ENCODE peak calls at places on chromosomes 2 and 18, in six cellular contexts. K, V, C, M, W and Q are unnamed samples.

GRCh38 chr18:48186084-48186798 is 222.9 kb downstream of the ZBTB7C start:
- DNase-seq in K (no peak), V (no peak), C (peak), M (no peak), W (no peak), Q (no peak)

GRCh38 chr18:48732767-48733424 is 194.1 kb downstream of the CTIF start:
- DNase-seq in K (no peak), V (no peak), C (peak), M (no peak), W (no peak), Q (no peak)

GRCh38 chr2:132632000-132632649 is 37.9 kb downstream of the LYPD1 start:
- DNase-seq in K (no peak), V (no peak), C (no peak), M (no peak), W (no peak), Q (no peak)

GRCh38 chr2:36819090-36819711 is 122.7 kb downstream of the VIT start:
- DNase-seq in K (no peak), V (no peak), C (no peak), M (no peak), W (no peak), Q (no peak)

GRCh38 chr2:148614332-148615049 is 30.1 kb upstream of the EPC2 start:
- DNase-seq in K (no peak), V (no peak), C (no peak), M (peak), W (no peak), Q (peak)

GRCh38 chr2:38750793-38751042 is 443 bp downstream of the SRSF7 start:
- DNase-seq in K (peak), V (peak), C (peak), M (peak), W (peak), Q (no peak)

GRCh38 chr2:6184532-6185302 is 492.5 kb downstream of the SOX11 start:
- DNase-seq in K (no peak), V (no peak), C (no peak), M (no peak), W (no peak), Q (no peak)

GRCh38 chr2:238352361-238352760 is 32.0 kb downstream of the TRAF3IP1 start:
- DNase-seq in K (no peak), V (no peak), C (no peak), M (no peak), W (no peak), Q (no peak)

GRCh38 chr2:36169843-36170242 is 185.7 kb upstream of the CRIM1 start:
- DNase-seq in K (no peak), V (no peak), C (no peak), M (no peak), W (no peak), Q (no peak)

GRCh38 chr18:36287653-36288052 is 9.9 kb upstream of the FHOD3 start:
- DNase-seq in K (no peak), V (no peak), C (no peak), M (no peak), W (no peak), Q (no peak)

GRCh38 chr2:234098675-234099195 is 48.2 kb downstream of the SPP2 start:
- DNase-seq in K (no peak), V (no peak), C (no peak), M (no peak), W (no peak), Q (no peak)

GRCh38 chr2:70904371-70905216 is 31.1 kb upstream of the ATP6V1B1 start:
- DNase-seq in K (no peak), V (no peak), C (no peak), M (no peak), W (no peak), Q (no peak)

GRCh38 chr2:240989451-240990265 is 8.8 kb upstream of the SNED1 start:
- DNase-seq in K (peak), V (peak), C (peak), M (peak), W (peak), Q (no peak)

GRCh38 chr2:120237491-120237902 is 14.3 kb upstream of the TMEM185B start:
- DNase-seq in K (no peak), V (no peak), C (peak), M (no peak), W (no peak), Q (no peak)

GRCh38 chr2:120238728-120239487 is 13.7 kb upstream of the RALB start:
- DNase-seq in K (no peak), V (no peak), C (peak), M (no peak), W (no peak), Q (no peak)

GRCh38 chr2:120241709-120242108 is 10.9 kb upstream of the RALB start:
- DNase-seq in K (no peak), V (no peak), C (no peak), M (no peak), W (no peak), Q (no peak)

GRCh38 chr2:120240901-120241429 is 11.7 kb upstream of the RALB start:
- DNase-seq in K (no peak), V (no peak), C (no peak), M (no peak), W (no peak), Q (no peak)

DNA sequence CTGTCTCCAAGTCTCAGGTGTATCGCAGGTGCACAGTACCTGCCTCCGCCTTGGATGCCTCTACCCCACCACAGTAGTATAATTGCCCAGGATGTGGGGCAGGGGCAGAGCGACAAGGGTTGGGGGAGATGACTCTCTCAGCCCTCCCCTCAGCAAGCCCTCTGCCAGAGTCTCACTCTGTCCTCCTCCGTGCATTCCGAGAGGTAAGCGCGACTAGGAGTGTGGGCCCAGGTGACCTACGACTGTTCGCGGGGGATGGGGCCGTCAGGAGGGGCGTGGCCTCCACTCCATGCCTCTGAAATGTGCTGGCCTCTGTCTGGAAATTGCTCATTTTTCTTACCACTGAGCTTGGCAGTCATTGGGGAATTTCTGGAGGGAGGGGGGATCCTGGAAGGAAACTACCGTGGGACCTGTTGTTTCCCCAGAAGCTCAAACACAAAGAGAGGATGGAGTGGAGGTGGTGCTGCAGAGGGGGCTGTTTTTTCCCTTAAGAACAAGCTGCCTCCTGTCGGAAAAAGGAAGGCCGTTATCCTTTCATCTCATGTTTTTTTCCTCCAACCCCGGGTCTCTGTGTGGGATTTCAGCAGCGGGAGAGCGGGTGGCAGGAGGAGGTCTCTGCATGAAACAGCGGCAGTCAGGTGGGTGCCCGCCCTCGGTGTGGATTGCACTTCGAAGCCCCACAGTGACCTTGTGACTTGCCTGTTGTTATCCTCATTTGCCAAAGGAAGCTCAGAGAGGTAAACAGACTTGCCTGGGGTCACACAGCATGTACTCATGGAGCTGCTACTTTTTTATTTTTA is 13.0 kb upstream of the RALB start:
- DNase-seq in K (no peak), V (no peak), C (peak), M (no peak), W (no peak), Q (no peak)
- TF ChIP-seq CTCF in K (no peak), V (no peak), C (no peak), M (no peak), W (no peak), Q (no peak)

GRCh38 chr2:212915121-212915782 is 236.2 kb downstream of the IKZF2 start:
- DNase-seq in K (no peak), V (no peak), C (no peak), M (no peak), W (no peak), Q (no peak)

GRCh38 chr2:212913902-212914301 is 237.5 kb downstream of the IKZF2 start:
- DNase-seq in K (no peak), V (no peak), C (no peak), M (no peak), W (no peak), Q (no peak)

GRCh38 chr2:212911011-212911410 is 240.4 kb downstream of the IKZF2 start:
- DNase-seq in K (no peak), V (no peak), C (no peak), M (peak), W (no peak), Q (no peak)

GRCh38 chr2:212912445-212913103 is 238.8 kb downstream of the IKZF2 start:
- DNase-seq in K (no peak), V (no peak), C (peak), M (no peak), W (no peak), Q (no peak)

DNA sequence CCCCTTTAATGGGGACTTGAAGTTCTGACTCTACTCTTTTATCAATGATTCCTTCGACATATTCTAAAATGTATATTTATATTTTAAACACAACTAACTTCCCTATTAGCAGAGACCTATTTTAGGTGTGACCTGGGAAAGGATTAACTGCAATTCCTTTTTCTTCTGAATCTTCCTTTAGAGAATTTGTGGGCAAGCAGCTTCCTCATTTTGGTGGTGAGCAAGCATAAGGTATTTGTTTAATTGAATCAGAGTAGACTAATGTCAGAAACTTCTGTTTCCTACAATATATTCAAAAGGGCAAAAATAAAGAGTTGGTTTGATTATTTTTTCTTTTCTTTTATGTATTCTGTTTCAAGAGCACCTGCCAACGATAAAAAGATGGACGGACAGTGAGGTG is 237.0 kb downstream of the IKZF2 start:
- DNase-seq in K (no peak), V (no peak), C (no peak), M (no peak), W (no peak), Q (no peak)
- H3K4me3 ChIP-seq in K (no peak), V (no peak), C (no peak), M (no peak), W (no peak), Q (no peak)

GRCh38 chr2:51424418-51424817 is 392.5 kb upstream of the NRXN1 start:
- DNase-seq in K (no peak), V (no peak), C (peak), M (peak), W (no peak), Q (no peak)
- TF ChIP-seq CTCF in K (no peak), V (no peak), C (no peak), M (peak), W (no peak), Q (no peak)

GRCh38 chr2:69395866-69396265 is 8.8 kb upstream of the GFPT1 start:
- DNase-seq in K (no peak), V (no peak), C (no peak), M (no peak), W (no peak), Q (no peak)

GRCh38 chr2:69397234-69397633 is 10.2 kb upstream of the GFPT1 start:
- DNase-seq in K (no peak), V (no peak), C (no peak), M (no peak), W (no peak), Q (no peak)

DNA sequence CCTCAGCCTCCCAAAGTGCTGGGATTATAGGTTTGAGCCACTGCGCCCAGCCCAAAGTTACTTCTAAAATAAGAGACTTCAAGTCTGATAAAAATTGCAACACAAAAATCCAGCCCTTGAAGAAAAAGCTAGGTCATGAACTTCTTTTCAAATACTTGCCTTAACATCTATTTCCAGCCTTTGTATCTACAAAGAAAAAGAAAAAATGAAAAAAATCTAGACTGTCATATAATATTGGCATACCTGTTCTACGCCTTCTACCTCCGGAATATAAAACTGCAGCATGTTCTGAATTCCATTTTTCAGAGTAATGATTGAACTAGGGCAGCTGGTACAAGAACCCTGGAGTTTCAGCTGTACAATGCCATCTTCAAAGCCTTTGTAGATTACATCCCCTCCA is 13.1 kb upstream of the GFPT1 start:
- DNase-seq in K (no peak), V (no peak), C (no peak), M (no peak), W (no peak), Q (no peak)
- H3K4me3 ChIP-seq in K (no peak), V (no peak), C (no peak), M (no peak), W (no peak), Q (no peak)